ENCODE peak calls at places on chromosomes 4 and X, in nine cellular contexts. M is WTC11, N is fibroblast of the aortic adventitia, P is neural crest cell, J is tibial nerve, E is AG09319, O is A549, K is cardiac fibroblast, R is AG10803. Q is an unnamed sample.

GRCh38 chrX:143437439-143437838 is 79.8 kb downstream of the SPANXN3 start:
- DNase-seq in M (no peak), N (no peak), P (no peak), J (no peak), E (no peak), O (no peak), K (peak), R (no peak), Q (no peak)

GRCh38 chrX:114997779-114998178 is 19.6 kb downstream of the IL13RA2 start:
- DNase-seq in M (no peak), N (no peak), P (no peak), J (no peak), E (no peak), O (no peak), K (no peak), R (no peak), Q (no peak)

GRCh38 chr4:81421346-81422218 is 50.1 kb downstream of the RASGEF1B start:
- DNase-seq in M (no peak), N (peak), P (no peak), J (no peak), E (no peak), O (no peak), K (peak), R (no peak), Q (no peak)

GRCh38 chrX:50093627-50094026 is 107.2 kb downstream of the AKAP4 start:
- DNase-seq in M (no peak), N (no peak), P (no peak), J (no peak), E (no peak), O (no peak), K (no peak), R (no peak), Q (no peak)

GRCh38 chr4:36000941-36001557 is 243.3 kb downstream of the ARAP2 start:
- DNase-seq in M (no peak), N (no peak), P (no peak), J (no peak), E (no peak), O (no peak), K (no peak), R (no peak), Q (no peak)

GRCh38 chr4:10727140-10727880 is 42.7 kb upstream of the CLNK start:
- DNase-seq in M (no peak), N (no peak), P (no peak), J (no peak), E (no peak), O (no peak), K (no peak), R (no peak), Q (no peak)

GRCh38 chr4:40486534-40486933 is 143.1 kb downstream of the RBM47 start:
- DNase-seq in M (no peak), N (peak), P (no peak), J (no peak), E (no peak), O (no peak), K (peak), R (peak), Q (no peak)

GRCh38 chr4:126233483-126233882 is 918.7 kb downstream of the FAT4 start:
- DNase-seq in M (no peak), N (no peak), P (no peak), J (no peak), E (no peak), O (no peak), K (no peak), R (no peak), Q (no peak)

GRCh38 chrX:12210196-12210815 is 72.0 kb downstream of the FRMPD4 start:
- DNase-seq in M (no peak), N (peak), P (no peak), J (peak), E (peak), O (peak), K (peak), R (peak), Q (no peak)

GRCh38 chr4:5956285-5957021 is 61.8 kb downstream of the C4orf50 start:
- DNase-seq in M (peak), N (no peak), P (peak), J (no peak), E (no peak), O (no peak), K (no peak), R (no peak), Q (no peak)

GRCh38 chr4:70925899-70926635 is 23.9 kb downstream of the MOB1B start:
- DNase-seq in M (no peak), N (no peak), P (no peak), J (no peak), E (no peak), O (no peak), K (no peak), R (no peak), Q (no peak)

GRCh38 chr4:41178372-41179085 is 35.8 kb downstream of the APBB2 start:
- DNase-seq in M (no peak), N (peak), P (no peak), J (no peak), E (no peak), O (no peak), K (peak), R (peak), Q (no peak)

GRCh38 chr4:106421441-106422296 is 53.1 kb upstream of the GIMD1 start:
- DNase-seq in M (no peak), N (peak), P (no peak), J (no peak), E (no peak), O (no peak), K (peak), R (peak), Q (no peak)

GRCh38 chr4:127622621-127622922 is 10.2 kb upstream of the INTU start:
- DNase-seq in M (peak), N (no peak), P (no peak), J (no peak), E (no peak), O (peak), K (no peak), R (no peak), Q (no peak)

GRCh38 chrX:105744946-105745345 is 77.4 kb upstream of the NRK start:
- DNase-seq in M (no peak), N (no peak), P (no peak), J (no peak), E (no peak), O (no peak), K (no peak), R (no peak), Q (no peak)

GRCh38 chr4:140557831-140558435 is 10.8 kb downstream of the UCP1 start:
- DNase-seq in M (no peak), N (no peak), P (no peak), J (no peak), E (no peak), O (no peak), K (no peak), R (no peak), Q (no peak)

GRCh38 chrX:23756165-23756564 is 13.1 kb upstream of the ACOT9 start:
- DNase-seq in M (peak), N (peak), P (peak), J (peak), E (no peak), O (peak), K (peak), R (peak), Q (peak)

GRCh38 chr4:148205481-148205880 is 236.7 kb downstream of the NR3C2 start:
- DNase-seq in M (no peak), N (no peak), P (no peak), J (no peak), E (no peak), O (no peak), K (no peak), R (no peak), Q (no peak)

GRCh38 chrX:118536687-118537461 is 41.3 kb downstream of the DOCK11 start:
- DNase-seq in M (peak), N (peak), P (no peak), J (no peak), E (no peak), O (peak), K (peak), R (peak), Q (no peak)

GRCh38 chrX:71637253-71637618 is 18.9 kb upstream of the CXCR3 start:
- DNase-seq in M (no peak), N (peak), P (no peak), J (no peak), E (no peak), O (no peak), K (no peak), R (peak), Q (no peak)

GRCh38 chrX:134746379-134746723 is 88.1 kb upstream of the PLAC1 start:
- DNase-seq in M (no peak), N (peak), P (no peak), J (no peak), E (no peak), O (no peak), K (no peak), R (no peak), Q (no peak)

GRCh38 chrX:136063340-136064079 is 78.3 kb downstream of the SLC9A6 start:
- DNase-seq in M (no peak), N (peak), P (no peak), J (peak), E (no peak), O (no peak), K (peak), R (no peak), Q (no peak)

GRCh38 chrX:17377047-17377692 is 2.2 kb downstream of the NHS start:
- DNase-seq in M (peak), N (peak), P (peak), J (peak), E (no peak), O (peak), K (no peak), R (peak), Q (peak)

GRCh38 chr4:94274912-94275311 is 67.2 kb downstream of the SMARCAD1 start:
- DNase-seq in M (no peak), N (peak), P (no peak), J (no peak), E (no peak), O (no peak), K (no peak), R (peak), Q (no peak)

GRCh38 chr4:16617416-16617815 is 281.0 kb downstream of the LDB2 start:
- DNase-seq in M (no peak), N (peak), P (no peak), J (no peak), E (no peak), O (no peak), K (peak), R (peak), Q (no peak)

GRCh38 chr4:23135792-23136645 is 443.3 kb downstream of the GBA3 start:
- DNase-seq in M (no peak), N (peak), P (peak), J (no peak), E (peak), O (peak), K (peak), R (peak), Q (no peak)

GRCh38 chrX:121259170-121259569 is 211.8 kb downstream of the GLUD2 start:
- DNase-seq in M (no peak), N (no peak), P (no peak), J (no peak), E (no peak), O (no peak), K (no peak), R (no peak), Q (no peak)

GRCh38 chr4:158176108-158176507 is 3.3 kb upstream of the GASK1B start:
- DNase-seq in M (no peak), N (peak), P (no peak), J (no peak), E (no peak), O (no peak), K (no peak), R (peak), Q (no peak)

GRCh38 chrX:632391-633042 is 1.9 kb downstream of the SHOX start:
- DNase-seq in M (peak), N (no peak), P (no peak), J (no peak), E (no peak), O (no peak), K (no peak), R (no peak), Q (no peak)

GRCh38 chr4:80173387-80173786 is 23.9 kb upstream of the PRDM8 start:
- DNase-seq in M (no peak), N (peak), P (no peak), J (no peak), E (no peak), O (no peak), K (peak), R (peak), Q (no peak)

GRCh38 chr4:68433582-68433981 is 13.7 kb upstream of the TMPRSS11E start:
- DNase-seq in M (no peak), N (no peak), P (no peak), J (no peak), E (no peak), O (no peak), K (no peak), R (no peak), Q (no peak)

GRCh38 chrX:96591418-96591817 is 93.2 kb upstream of the DIAPH2 start:
- DNase-seq in M (no peak), N (no peak), P (no peak), J (no peak), E (no peak), O (no peak), K (peak), R (peak), Q (no peak)

GRCh38 chr4:165426331-165426730 is 47.5 kb downstream of the CPE start:
- DNase-seq in M (no peak), N (peak), P (no peak), J (no peak), E (no peak), O (no peak), K (no peak), R (no peak), Q (no peak)

GRCh38 chr4:178599521-178599920 is 1157.3 kb upstream of the AGA start:
- DNase-seq in M (no peak), N (no peak), P (no peak), J (no peak), E (no peak), O (no peak), K (no peak), R (no peak), Q (no peak)
- TF ChIP-seq CTCF in M (no peak), N (no peak), P (peak), J (no peak), E (no peak), O (peak), K (no peak), R (no peak), Q (no peak)

DNA sequence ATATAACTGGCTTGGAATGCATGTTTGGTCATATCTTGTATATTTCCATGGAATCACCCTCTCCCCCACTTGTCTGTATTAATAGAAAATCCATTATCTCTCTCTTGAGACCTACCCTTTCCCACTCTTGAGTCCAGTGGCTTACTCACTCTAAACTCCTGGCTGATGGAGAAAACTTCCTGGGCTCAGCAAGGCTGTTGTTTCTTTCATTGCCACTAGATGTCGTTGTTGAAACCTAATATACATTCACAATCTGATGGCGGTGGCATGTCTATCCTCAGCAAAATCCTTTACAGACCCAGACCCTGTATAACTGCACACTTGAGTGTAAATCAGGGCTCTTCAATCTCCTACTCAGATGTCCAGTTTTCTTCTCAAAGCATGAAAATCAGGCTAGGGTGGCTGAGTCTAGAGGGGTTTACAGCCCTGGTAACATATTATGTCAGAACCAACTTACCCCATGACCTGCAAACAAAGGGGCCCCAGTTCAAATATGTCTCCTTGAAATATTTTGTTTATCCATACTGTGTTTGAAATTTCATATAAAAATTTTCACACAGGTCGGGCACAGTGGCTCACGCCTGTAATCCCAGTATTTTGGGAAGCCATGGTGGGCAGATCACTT is 70.0 kb upstream of the FAM241A start:
- DNase-seq in M (peak), N (peak), P (peak), J (no peak), E (peak), O (peak), K (peak), R (peak), Q (no peak)
- TF ChIP-seq CTCF in M (peak), N (peak), P (peak), J (peak), E (peak), O (peak), K (peak), R (peak), Q (peak)

GRCh38 chr4:174190832-174191500 is 92.5 kb downstream of the FBXO8 start:
- DNase-seq in M (no peak), N (no peak), P (no peak), J (no peak), E (no peak), O (no peak), K (no peak), R (no peak), Q (no peak)
- TF ChIP-seq CTCF in M (no peak), N (no peak), P (no peak), J (no peak), E (no peak), O (no peak), K (no peak), R (no peak), Q (no peak)

DNA sequence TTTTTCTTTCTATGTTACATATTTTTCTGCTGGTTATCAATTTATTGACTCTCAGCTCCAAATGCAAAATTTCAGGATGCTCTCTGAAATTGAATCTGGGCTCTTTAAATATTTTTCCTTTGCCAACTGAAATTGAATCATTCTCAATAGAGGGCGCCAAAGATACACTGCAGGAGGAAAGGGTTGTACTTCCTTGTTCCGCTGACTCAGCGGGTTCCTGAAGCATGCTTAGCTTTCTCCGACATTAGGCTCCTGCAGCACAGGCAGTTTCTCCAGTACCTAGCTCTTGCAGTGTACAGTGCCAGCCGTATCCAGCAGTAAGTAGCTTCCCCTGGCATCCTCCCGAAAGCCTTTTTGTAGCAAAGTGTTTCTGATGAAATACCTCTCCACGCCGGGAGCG is 28.8 kb upstream of the CFAP47 start:
- DNase-seq in M (peak), N (no peak), P (no peak), J (no peak), E (no peak), O (peak), K (peak), R (no peak), Q (no peak)
- TF ChIP-seq CTCF in M (no peak), N (no peak), P (peak), J (no peak), E (no peak), O (peak), K (no peak), R (no peak), Q (peak)

GRCh38 chrX:69503835-69504625 is at the start of gene NALF2:
- DNase-seq in M (peak), N (peak), P (peak), J (no peak), E (no peak), O (peak), K (peak), R (peak), Q (peak)
- TF ChIP-seq CTCF in M (no peak), N (no peak), P (peak), J (no peak), E (no peak), O (peak), K (no peak), R (no peak), Q (no peak)